ENCODE peak calls at places on chromosome 21, in nine cellular contexts. P, V, G, B, O, X, I, N and J are unnamed samples.
A peak's percentile ranks its signal among the peaks of the same experiment; 100 is the strongest.

GRCh38 chr21:34807881-34808568 is 139.2 kb downstream of the CLIC6 start:
- DNase-seq in P (peak; percentile 37), V (peak; percentile 46), G (peak; percentile 48), B (no peak), O (no peak), X (peak; percentile 95), I (peak; percentile 65), N (peak; percentile 41), J (no peak)

GRCh38 chr21:26120833-26121232 is 49.7 kb downstream of the APP start:
- DNase-seq in P (no peak), V (no peak), G (no peak), B (no peak), O (no peak), X (no peak), I (no peak), N (no peak), J (no peak)

GRCh38 chr21:24369751-24370150 is 1237.5 kb downstream of the MRPL39 start:
- DNase-seq in P (no peak), V (no peak), G (no peak), B (no peak), O (no peak), X (no peak), I (no peak), N (no peak), J (no peak)

GRCh38 chr21:14838400-14838799 is 226.4 kb downstream of the NRIP1 start:
- DNase-seq in P (no peak), V (no peak), G (no peak), B (no peak), O (no peak), X (no peak), I (no peak), N (no peak), J (peak; percentile 2)

GRCh38 chr21:44521301-44521927 is 18.6 kb downstream of the KRTAP10-1 start:
- DNase-seq in P (no peak), V (no peak), G (no peak), B (no peak), O (no peak), X (no peak), I (no peak), N (no peak), J (no peak)

GRCh38 chr21:14451520-14451919 is 68.6 kb upstream of the HSPA13 start:
- DNase-seq in P (no peak), V (no peak), G (no peak), B (no peak), O (no peak), X (no peak), I (no peak), N (no peak), J (no peak)

GRCh38 chr21:33011462-33011861 is 14.3 kb upstream of the OLIG2 start:
- DNase-seq in P (no peak), V (no peak), G (no peak), B (no peak), O (no peak), X (peak; percentile 91), I (no peak), N (no peak), J (no peak)

GRCh38 chr21:41750051-41750450 is 16.8 kb downstream of the RIPK4 start:
- DNase-seq in P (no peak), V (no peak), G (no peak), B (no peak), O (no peak), X (peak; percentile 51), I (no peak), N (no peak), J (peak; percentile 91)

GRCh38 chr21:42235593-42235992 is 16.7 kb downstream of the ABCG1 start:
- DNase-seq in P (no peak), V (no peak), G (no peak), B (no peak), O (no peak), X (no peak), I (no peak), N (no peak), J (no peak)

GRCh38 chr21:44765231-44766013 is 36.2 kb downstream of the UBE2G2 start:
- DNase-seq in P (no peak), V (no peak), G (peak; percentile 24), B (no peak), O (no peak), X (no peak), I (no peak), N (no peak), J (no peak)

GRCh38 chr21:43866659-43867331 is 1.8 kb downstream of the AGPAT3 start:
- DNase-seq in P (no peak), V (no peak), G (peak; percentile 55), B (no peak), O (no peak), X (peak; percentile 10), I (no peak), N (peak; percentile 78), J (no peak)